ENCODE peak calls at places on chromosomes 4 and X, in ten cellular contexts. A, M, L, N, T, B, R, W, H and P are unnamed samples. For H3K4me1, the result is how much of the 10 kb centered on the place peaks cover.

GRCh38 chr4:153232768-153233167 is 28.5 kb downstream of the TRIM2 start:
- DNase-seq in L (no peak), T (no peak), N (no peak), B (no peak), M (peak), H (no peak), R (no peak), W (no peak), A (no peak), P (no peak)

GRCh38 chr4:7185487-7186030 is 6.8 kb upstream of the SORCS2 start:
- DNase-seq in B (peak), N (no peak), A (no peak), M (no peak), W (no peak), T (peak), R (no peak), H (no peak), L (no peak), P (no peak)

GRCh38 chr4:145545538-145546224 is 64.0 kb downstream of the SMAD1 start:
- DNase-seq in H (no peak), M (peak), N (no peak), T (no peak), B (no peak), L (peak), A (no peak), R (peak), W (no peak), P (no peak)

GRCh38 chrX:69457756-69458155 is 46.4 kb upstream of the NALF2 start:
- DNase-seq in W (no peak), T (no peak), H (no peak), R (no peak), A (no peak), N (no peak), B (no peak), L (no peak), M (no peak), P (no peak)

GRCh38 chr4:106763044-106763443 is 273.1 kb downstream of the DKK2 start:
- DNase-seq in R (peak), M (no peak), L (no peak), B (no peak), N (no peak), H (no peak), W (no peak), T (no peak), A (no peak), P (no peak)

GRCh38 chrX:38220024-38220935 is at the start of gene SRPX:
- DNase-seq in B (peak), N (peak), H (no peak), T (no peak), M (peak), W (no peak), L (peak), R (peak), A (no peak), P (no peak)

GRCh38 chr4:73801692-73802091 is 34.8 kb upstream of the CXCL6 start:
- DNase-seq in N (no peak), T (no peak), L (no peak), B (peak), M (no peak), W (no peak), A (no peak), R (no peak), H (no peak), P (no peak)

GRCh38 chrX:53445977-53446376 is 11.8 kb upstream of the HSD17B10 start:
- DNase-seq in L (peak), B (no peak), T (no peak), R (no peak), M (peak), W (no peak), A (no peak), N (no peak), H (no peak), P (no peak)

GRCh38 chr4:102493794-102494193 is 7.4 kb upstream of the NFKB1 start:
- DNase-seq in T (no peak), R (no peak), M (no peak), B (no peak), N (no peak), W (no peak), A (no peak), H (no peak), L (no peak), P (no peak)

GRCh38 chr4:37517326-37517725 is 168.8 kb downstream of the RELL1 start:
- DNase-seq in A (no peak), R (no peak), W (no peak), M (no peak), N (no peak), L (no peak), T (no peak), B (no peak), H (no peak), P (no peak)

GRCh38 chrX:51694254-51694653 is 11.6 kb upstream of the CENPVL2 start:
- DNase-seq in N (no peak), H (no peak), M (no peak), W (no peak), A (no peak), B (no peak), T (no peak), L (no peak), R (no peak), P (no peak)

GRCh38 chr4:82268050-82268825 is 105.6 kb downstream of the HNRNPD start:
- DNase-seq in N (peak), W (no peak), R (peak), H (peak), T (no peak), M (peak), B (no peak), A (peak), L (peak), P (no peak)

GRCh38 chr4:61202100-61202637 is 2.0 kb downstream of the ADGRL3 start:
- DNase-seq in L (no peak), H (no peak), T (no peak), M (no peak), A (no peak), W (no peak), N (no peak), R (no peak), B (peak), P (no peak)

GRCh38 chr4:59553063-59553738 is 1646.9 kb upstream of the ADGRL3 start:
- DNase-seq in A (no peak), W (peak), M (peak), N (no peak), B (no peak), L (peak), T (no peak), R (peak), H (no peak), P (no peak)

GRCh38 chr4:59553739-59554126 is 1646.4 kb upstream of the ADGRL3 start:
- DNase-seq in R (peak), A (no peak), H (no peak), N (no peak), W (no peak), M (peak), L (peak), B (no peak), T (no peak), P (no peak)
- H3K4me3 ChIP-seq in R (peak), A (no peak), H (no peak), N (peak), W (peak), M (peak), L (no peak), B (peak), T (no peak), P (no peak)

GRCh38 chr4:155107059-155107458 is 101.4 kb upstream of the NPY2R start:
- DNase-seq in B (no peak), A (no peak), W (no peak), R (no peak), M (no peak), H (no peak), N (no peak), L (no peak), T (no peak), P (no peak)

GRCh38 chr4:155106629-155107028 is 101.8 kb upstream of the NPY2R start:
- DNase-seq in B (no peak), L (no peak), R (no peak), W (no peak), M (no peak), T (no peak), A (no peak), H (no peak), N (no peak), P (no peak)
- H3K27ac ChIP-seq in B (no peak), L (no peak), R (no peak), W (no peak), M (no peak), T (no peak), A (no peak), H (no peak), N (no peak), P (no peak)

GRCh38 chr4:10119263-10119662 is 2.7 kb upstream of the WDR1 start:
- DNase-seq in A (no peak), R (no peak), W (no peak), M (no peak), B (no peak), H (no peak), T (no peak), N (no peak), L (no peak), P (no peak)

GRCh38 chr4:10116625-10117423 is at the start of gene WDR1:
- DNase-seq in L (peak), A (peak), B (peak), W (peak), H (peak), N (peak), T (peak), R (peak), M (peak), P (peak)

GRCh38 chr4:10118355-10119004 is 1.9 kb upstream of the WDR1 start:
- DNase-seq in L (no peak), A (no peak), B (no peak), T (no peak), H (no peak), M (no peak), R (no peak), W (peak), N (no peak), P (no peak)

GRCh38 chr4:10115657-10116624 is 658 bp downstream of the WDR1 start:
- DNase-seq in R (no peak), A (peak), W (peak), N (no peak), T (no peak), H (peak), M (peak), L (peak), B (peak), P (no peak)

GRCh38 chr4:10117424-10118354 is 1.1 kb upstream of the WDR1 start:
- DNase-seq in W (peak), H (peak), N (no peak), A (peak), B (no peak), T (no peak), L (peak), M (no peak), R (no peak), P (no peak)
- H3K4me1 ChIP-seq in W (under half), H (under half), N (under half), A (half or more), B (under half), T (under half), L (under half), M (under half), R (under half), P (under half)

DNA sequence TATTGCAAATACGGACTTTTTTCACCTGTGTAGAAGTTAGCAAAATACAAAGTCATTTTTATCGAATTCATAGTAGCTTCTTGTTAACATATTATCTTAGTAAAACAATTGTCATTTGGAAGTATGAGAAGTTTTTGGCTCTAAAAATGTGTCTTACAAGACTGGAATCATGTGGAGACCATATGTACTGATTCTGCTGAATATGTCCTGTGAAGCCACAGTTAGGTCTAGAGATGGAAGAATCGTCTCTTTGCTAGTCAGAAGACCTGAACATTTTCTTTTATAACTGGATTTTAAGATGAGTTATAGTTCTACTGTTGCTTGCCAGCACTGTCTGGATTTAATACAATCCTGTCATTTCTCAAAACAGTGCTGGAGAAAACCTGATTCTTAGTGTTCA is 29.0 kb downstream of the TMEM165 start:
- DNase-seq in H (no peak), B (no peak), T (no peak), L (no peak), N (no peak), W (no peak), A (no peak), M (no peak), R (no peak), P (no peak)
- H3K4me3 ChIP-seq in H (no peak), B (no peak), T (no peak), L (no peak), N (no peak), W (no peak), A (no peak), M (no peak), R (no peak), P (no peak)